ENCODE peak calls at places on chromosomes 6 and 20, in ten cellular contexts. C is activated naive CD4-positive, alpha-beta T cell treated with Interleukin-2 at 50 U/mL for 16 hours; Q is breast epithelium; L is nucleus accumbens; A is NCI-H2029 treated with DMSO at 0.1 percent for 48 hours; G is NCI-H1092 treated with DMSO at 0.1 percent for 48 hours; S is stimulated activated effector memory CD8-positive, alpha-beta T cell treated with anti-CD3 and anti-CD28 coated beads, Interleukin-12 subunit alpha, Interleukin-12 subunit beta, amount 100 ng/mL, for 72 hours; T is esophagus muscularis mucosa; Y is skeletal muscle cell; M is hypothalamus. O is an unnamed sample.

GRCh38 chr6:14542670-14543366 is 425.2 kb downstream of the CD83 start:
- DNase-seq in C (peak; percentile 73), Q (no peak), L (peak; percentile 8), A (no peak), G (no peak), S (peak; percentile 61), T (no peak), Y (peak; percentile 76), M (no peak), O (no peak)

GRCh38 chr20:37522258-37523011 is 1.4 kb downstream of the NNAT start:
- DNase-seq in C (no peak), Q (peak; percentile 62), L (no peak), A (peak; percentile 48), G (peak; percentile 54), S (no peak), T (no peak), Y (no peak), M (no peak), O (peak; percentile 44)

GRCh38 chr6:131694832-131695426 is 6.3 kb downstream of the OR2A4 start:
- DNase-seq in C (peak; percentile 6), Q (no peak), L (peak; percentile 2), A (peak; percentile 14), G (peak; percentile 39), S (no peak), T (no peak), Y (no peak), M (no peak), O (peak; percentile 24)

GRCh38 chr6:170232186-170233002 is 58.5 kb downstream of the DLL1 start:
- DNase-seq in C (no peak), Q (no peak), L (no peak), A (no peak), G (no peak), S (no peak), T (no peak), Y (no peak), M (no peak), O (no peak)

GRCh38 chr6:25181923-25182322 is 97.3 kb upstream of the CARMIL1 start:
- DNase-seq in C (no peak), Q (no peak), L (no peak), A (no peak), G (no peak), S (no peak), T (no peak), Y (no peak), M (no peak), O (no peak)

GRCh38 chr6:156658186-156658585 is 119.0 kb upstream of the ARID1B start:
- DNase-seq in C (no peak), Q (no peak), L (no peak), A (no peak), G (peak; percentile 12), S (no peak), T (peak; percentile 50), Y (peak; percentile 80), M (no peak), O (no peak)

GRCh38 chr6:32239462-32239861 is 15.6 kb upstream of the NOTCH4 start:
- DNase-seq in C (no peak), Q (no peak), L (no peak), A (no peak), G (no peak), S (no peak), T (no peak), Y (no peak), M (no peak), O (no peak)

GRCh38 chr6:136822051-136822378 is 377 bp upstream of the PEX7 start:
- DNase-seq in C (peak; percentile 47), Q (no peak), L (no peak), A (no peak), G (no peak), S (no peak), T (no peak), Y (peak; percentile 31), M (no peak), O (no peak)

GRCh38 chr20:63553251-63553932 is 567 bp upstream of the FNDC11 start:
- DNase-seq in C (peak; percentile 88), Q (peak; percentile 75), L (peak; percentile 6), A (peak; percentile 15), G (no peak), S (peak; percentile 92), T (peak; percentile 96), Y (peak; percentile 39), M (peak; percentile 66), O (no peak)

GRCh38 chr6:49668083-49668511 is 31.5 kb upstream of the RHAG start:
- DNase-seq in C (no peak), Q (no peak), L (no peak), A (peak; percentile 4), G (no peak), S (no peak), T (no peak), Y (no peak), M (no peak), O (no peak)

GRCh38 chr20:23049933-23050838 is 714 bp upstream of the THBD start:
- DNase-seq in C (no peak), Q (no peak), L (no peak), A (no peak), G (peak; percentile 8), S (no peak), T (no peak), Y (no peak), M (no peak), O (no peak)

GRCh38 chr6:158879180-158879579 is 60.0 kb upstream of the EZR start:
- DNase-seq in C (peak; percentile 71), Q (no peak), L (no peak), A (no peak), G (no peak), S (peak; percentile 90), T (no peak), Y (no peak), M (no peak), O (no peak)

GRCh38 chr20:52226370-52226769 is 34.8 kb upstream of the ZFP64 start:
- DNase-seq in C (no peak), Q (no peak), L (no peak), A (no peak), G (no peak), S (no peak), T (peak; percentile 62), Y (no peak), M (no peak), O (no peak)

GRCh38 chr6:126170875-126171489 is 168.9 kb upstream of the CENPW start:
- DNase-seq in C (no peak), Q (no peak), L (no peak), A (no peak), G (peak; percentile 3), S (no peak), T (peak; percentile 21), Y (no peak), M (no peak), O (no peak)

GRCh38 chr6:154127638-154128037 is 88.6 kb downstream of the OPRM1 start:
- DNase-seq in C (no peak), Q (no peak), L (no peak), A (no peak), G (no peak), S (no peak), T (no peak), Y (no peak), M (no peak), O (peak; percentile 2)

GRCh38 chr6:170575250-170575649 is 9.2 kb downstream of the PDCD2 start:
- DNase-seq in C (no peak), Q (no peak), L (no peak), A (no peak), G (no peak), S (no peak), T (no peak), Y (no peak), M (no peak), O (no peak)

GRCh38 chr6:65289491-65289890 is 417.5 kb downstream of the EYS start:
- DNase-seq in C (no peak), Q (no peak), L (no peak), A (no peak), G (no peak), S (no peak), T (no peak), Y (peak; percentile 7), M (no peak), O (no peak)

GRCh38 chr6:26125015-26125690 is 37.9 kb downstream of the HFE start:
- DNase-seq in C (peak; percentile 10), Q (no peak), L (peak; percentile 16), A (peak; percentile 52), G (no peak), S (peak; percentile 69), T (no peak), Y (no peak), M (no peak), O (no peak)

GRCh38 chr6:113396644-113397201 is 460.4 kb upstream of the MARCKS start:
- DNase-seq in C (no peak), Q (no peak), L (no peak), A (no peak), G (no peak), S (no peak), T (no peak), Y (no peak), M (no peak), O (no peak)

GRCh38 chr20:23680151-23680550 is 8.7 kb downstream of the CST4 start:
- DNase-seq in C (no peak), Q (no peak), L (no peak), A (no peak), G (no peak), S (peak; percentile 20), T (peak; percentile 39), Y (no peak), M (no peak), O (no peak)

GRCh38 chr6:136250686-136251008 is 536 bp upstream of the MTFR2 start:
- DNase-seq in C (no peak), Q (no peak), L (no peak), A (no peak), G (peak; percentile 32), S (no peak), T (no peak), Y (no peak), M (no peak), O (no peak)

O was measured in NCI-H2107.